ENCODE peak calls at places on chromosomes 3 and 15, in nine cellular contexts. K, Z, B, H, M, U, D, N and L are unnamed samples.

GRCh38 chr15:88166330-88166993 is 90.1 kb downstream of the NTRK3 start:
- DNase-seq in K (peak; percentile 45), Z (no peak), B (no peak), H (no peak), M (no peak), U (peak; percentile 72), D (peak; percentile 79), N (peak; percentile 84), L (peak; percentile 7)

GRCh38 chr3:42189071-42189470 is 76.9 kb downstream of the CCK start:
- DNase-seq in K (no peak), Z (no peak), B (no peak), H (no peak), M (no peak), U (no peak), D (no peak), N (no peak), L (peak; percentile 20)

GRCh38 chr3:111809196-111809595 is 49.9 kb upstream of the PHLDB2 start:
- DNase-seq in K (no peak), Z (no peak), B (no peak), H (no peak), M (peak; percentile 65), U (no peak), D (no peak), N (no peak), L (no peak)

GRCh38 chr3:66472313-66473134 is 28.3 kb downstream of the LRIG1 start:
- DNase-seq in K (no peak), Z (no peak), B (no peak), H (no peak), M (peak; percentile 88), U (no peak), D (peak; percentile 48), N (no peak), L (no peak)

GRCh38 chr3:186815490-186815889 is 9.2 kb upstream of the RFC4 start:
- DNase-seq in K (no peak), Z (no peak), B (no peak), H (no peak), M (peak; percentile 68), U (no peak), D (no peak), N (no peak), L (no peak)

GRCh38 chr3:40350529-40350928 is 36.5 kb upstream of the ENTPD3 start:
- DNase-seq in K (no peak), Z (no peak), B (no peak), H (no peak), M (no peak), U (no peak), D (no peak), N (no peak), L (no peak)

GRCh38 chr3:143973352-143974021 is 1.9 kb downstream of the DIPK2A start:
- DNase-seq in K (no peak), Z (no peak), B (no peak), H (no peak), M (peak; percentile 16), U (peak; percentile 20), D (peak; percentile 19), N (peak; percentile 23), L (peak; percentile 11)

GRCh38 chr3:100516232-100516631 is 23.8 kb downstream of the TMEM45A start:
- DNase-seq in K (no peak), Z (no peak), B (no peak), H (no peak), M (no peak), U (no peak), D (no peak), N (no peak), L (no peak)

GRCh38 chr3:123757281-123757940 is 126.7 kb downstream of the MYLK start:
- DNase-seq in K (no peak), Z (no peak), B (peak; percentile 57), H (no peak), M (no peak), U (no peak), D (no peak), N (no peak), L (no peak)

GRCh38 chr3:159128628-159129027 is 326.8 kb downstream of the MFSD1 start:
- DNase-seq in K (no peak), Z (no peak), B (no peak), H (no peak), M (no peak), U (no peak), D (no peak), N (no peak), L (no peak)

GRCh38 chr3:38988955-38989354 is 62.8 kb downstream of the SCN11A start:
- DNase-seq in K (no peak), Z (no peak), B (no peak), H (no peak), M (no peak), U (no peak), D (no peak), N (no peak), L (no peak)

GRCh38 chr15:85473455-85473854 is 93.1 kb downstream of the AKAP13 start:
- DNase-seq in K (no peak), Z (no peak), B (no peak), H (no peak), M (peak; percentile 71), U (no peak), D (no peak), N (no peak), L (no peak)

GRCh38 chr15:40859206-40859851 is 14.7 kb downstream of the RHOV start:
- DNase-seq in K (peak; percentile 79), Z (peak; percentile 77), B (peak; percentile 59), H (peak; percentile 57), M (peak; percentile 68), U (peak; percentile 86), D (peak; percentile 84), N (peak; percentile 86), L (peak; percentile 78)

GRCh38 chr15:80593486-80594055 is 101.5 kb upstream of the ABHD17C start:
- DNase-seq in K (no peak), Z (no peak), B (no peak), H (no peak), M (no peak), U (no peak), D (no peak), N (no peak), L (no peak)

GRCh38 chr3:963255-963654 is 129.6 kb upstream of the CNTN6 start:
- DNase-seq in K (no peak), Z (no peak), B (no peak), H (no peak), M (no peak), U (no peak), D (no peak), N (no peak), L (no peak)
- H3K4me1 ChIP-seq in K (no peaks in the 10 kb centered on the region), Z (no peaks in the 10 kb centered on the region), B (no peaks in the 10 kb centered on the region), H (no peaks in the 10 kb centered on the region), M (no peaks in the 10 kb centered on the region), U (no peaks in the 10 kb centered on the region), D (no peaks in the 10 kb centered on the region), N (no peaks in the 10 kb centered on the region), L (no peaks in the 10 kb centered on the region)

DNA sequence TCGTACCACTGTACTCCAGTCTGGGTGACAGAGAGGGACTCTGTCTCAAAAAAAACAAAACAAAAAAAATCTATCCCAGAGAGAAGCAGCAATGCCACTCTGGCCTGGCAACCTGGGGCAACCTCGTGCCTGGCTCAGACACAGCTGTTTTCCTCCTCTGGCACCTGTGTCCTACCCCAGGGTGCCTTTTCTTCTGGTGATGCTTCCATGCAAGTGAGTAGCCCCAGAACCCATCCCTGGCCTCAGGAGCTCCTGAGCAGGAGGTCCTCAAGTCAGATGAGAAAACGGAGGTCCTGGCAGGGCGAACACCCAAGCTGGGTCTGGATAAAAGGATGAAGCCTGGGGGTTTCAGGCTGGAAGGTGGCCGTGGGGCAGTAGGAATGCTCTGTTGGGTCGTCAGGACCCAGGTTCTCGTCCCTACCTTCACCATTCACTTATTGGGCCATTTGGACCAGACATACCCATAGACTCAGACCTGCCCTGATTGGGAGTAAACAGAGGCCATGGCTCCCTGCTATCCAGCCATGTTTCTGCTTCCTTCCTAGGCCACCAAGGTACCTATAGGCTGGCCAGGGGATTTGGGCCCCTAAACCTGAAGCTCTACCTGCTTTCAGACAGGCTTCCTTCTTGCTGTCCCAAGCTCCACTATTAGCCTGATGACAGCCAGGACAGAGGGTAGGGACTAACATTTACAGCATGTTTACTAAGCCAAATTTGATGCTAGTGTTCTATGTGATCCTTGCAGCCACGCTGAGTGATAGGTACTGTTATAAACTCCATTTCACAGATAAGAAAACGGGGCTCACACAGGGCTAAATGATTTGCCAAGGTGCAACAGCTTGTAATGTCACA is 102.2 kb downstream of the DAPK2 start:
- DNase-seq in K (no peak), Z (no peak), B (no peak), H (no peak), M (no peak), U (no peak), D (no peak), N (no peak), L (no peak)
- H3K27ac ChIP-seq in K (no peak overlapping the region), Z (no peak overlapping the region), B (no peak overlapping the region), H (no peak overlapping the region), M (no peak overlapping the region), U (no peak overlapping the region), D (no peak overlapping the region), N (no peak overlapping the region), L (peak overlapping the region; percentile 90)

DNA sequence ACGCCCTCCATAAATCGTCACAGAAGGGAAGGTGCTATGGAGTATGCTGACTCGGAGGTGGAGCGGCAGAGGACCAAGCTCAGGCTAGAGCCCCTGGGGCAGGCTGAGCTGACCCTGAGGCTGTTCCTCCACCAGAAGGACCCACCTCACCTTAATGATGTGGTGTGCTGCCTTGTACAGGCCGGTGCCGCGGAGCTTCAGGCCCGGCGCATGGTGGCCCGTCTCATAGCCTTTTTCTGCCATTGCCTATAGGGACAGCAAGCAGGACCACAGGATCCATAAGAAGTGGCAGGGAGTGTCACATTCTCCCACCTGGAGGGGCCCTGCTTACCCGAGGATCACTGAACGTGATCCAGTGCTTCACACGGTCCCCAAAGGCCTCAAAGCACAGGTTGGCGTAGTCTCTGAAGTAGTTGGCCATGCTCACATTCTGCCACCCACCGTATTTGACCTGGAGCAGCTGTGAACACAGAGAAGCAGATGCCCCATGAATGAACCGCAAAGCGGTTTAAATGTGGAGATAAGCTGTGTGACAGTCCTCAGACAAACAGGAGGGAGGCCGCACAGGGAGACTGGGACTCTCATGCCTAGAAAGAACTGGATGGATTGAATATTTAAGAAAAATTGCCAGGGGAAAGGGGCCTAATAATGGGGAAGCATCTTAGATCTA is 4.8 kb downstream of the LCTL start:
- DNase-seq in K (no peak), Z (no peak), B (no peak), H (no peak), M (no peak), U (no peak), D (no peak), N (no peak), L (no peak)
- H3K36me3 ChIP-seq in K (peaks cover 13% of the 10 kb centered on the region), Z (no peaks in the 10 kb centered on the region), B (no peaks in the 10 kb centered on the region), H (no peaks in the 10 kb centered on the region), M (no peaks in the 10 kb centered on the region), U (peaks cover 4% of the 10 kb centered on the region), D (no peaks in the 10 kb centered on the region), N (no peaks in the 10 kb centered on the region), L (no peaks in the 10 kb centered on the region)

GRCh38 chr3:126993436-126993835 is 10.5 kb downstream of the PLXNA1 start:
- DNase-seq in K (no peak), Z (no peak), B (no peak), H (no peak), M (no peak), U (no peak), D (no peak), N (no peak), L (no peak)
- H3K4me1 ChIP-seq in K (no peaks in the 10 kb centered on the region), Z (no peaks in the 10 kb centered on the region), B (peaks cover 63% of the 10 kb centered on the region), H (peaks cover 21% of the 10 kb centered on the region), M (no peaks in the 10 kb centered on the region), U (no peaks in the 10 kb centered on the region), D (no peaks in the 10 kb centered on the region), N (peaks cover 13% of the 10 kb centered on the region), L (peaks cover 16% of the 10 kb centered on the region)